ENCODE peak calls at places on chromosomes 4 and X, in five cellular contexts. T is H1, U is neuronal stem cell, G is H9, B is trophoblast cell. J is an unnamed sample.
A peak's percentile ranks its signal among the peaks of the same experiment; 100 is the strongest.

GRCh38 chr4:19614171-19614570 is 637.5 kb upstream of the SLIT2 start:
- DNase-seq in G (no peak), B (no peak), U (no peak), T (no peak), J (no peak)

GRCh38 chr4:14915018-14915417 is 87.3 kb upstream of the CPEB2 start:
- DNase-seq in U (no peak), T (no peak), G (no peak), B (no peak), J (no peak)

GRCh38 chr4:121885115-121885514 is 14.8 kb upstream of the BBS7 start:
- DNase-seq in G (no peak), T (no peak), U (no peak), B (no peak), J (no peak)

GRCh38 chr4:22668702-22669101 is 24.0 kb upstream of the GBA3 start:
- DNase-seq in U (no peak), G (no peak), B (no peak), T (no peak), J (no peak)

GRCh38 chrX:258291-259040 is 22.7 kb upstream of the PLCXD1 start:
- DNase-seq in T (no peak), U (no peak), G (no peak), B (no peak), J (no peak)

GRCh38 chr4:604131-604530 is 21.2 kb upstream of the PDE6B start:
- DNase-seq in U (no peak), B (no peak), G (no peak), T (no peak), J (no peak)

GRCh38 chrX:7372843-7373525 is 225.0 kb upstream of the PUDP start:
- DNase-seq in U (no peak), B (peak; percentile 65), T (no peak), G (no peak), J (peak; percentile 45)

GRCh38 chrX:67619253-67619652 is 75.4 kb downstream of the AR start:
- DNase-seq in T (no peak), U (no peak), B (no peak), G (no peak), J (peak; percentile 76)

GRCh38 chr4:48032721-48033120 is 16.1 kb downstream of the NIPAL1 start:
- DNase-seq in U (no peak), B (no peak), G (no peak), T (no peak), J (peak; percentile 5)

GRCh38 chrX:14039344-14039743 is 9.7 kb upstream of the GEMIN8 start:
- DNase-seq in B (peak; percentile 82), T (no peak), U (peak; percentile 36), G (no peak), J (peak; percentile 29)

GRCh38 chr4:38529189-38530115 is 134.5 kb upstream of the KLF3 start:
- DNase-seq in U (no peak), T (no peak), B (peak; percentile 93), G (no peak), J (no peak)

GRCh38 chr4:44160776-44161377 is 287.7 kb downstream of the KCTD8 start:
- DNase-seq in G (no peak), T (no peak), U (no peak), B (peak; percentile 14), J (no peak)

GRCh38 chr4:41359836-41360213 is 103.1 kb downstream of the UCHL1 start:
- DNase-seq in G (peak; percentile 36), U (no peak), B (no peak), T (no peak), J (no peak)

GRCh38 chrX:133081990-133082389 is 14.9 kb downstream of the USP26 start:
- DNase-seq in B (no peak), G (no peak), T (no peak), U (no peak), J (no peak)

GRCh38 chr4:4914059-4914820 is 54.8 kb downstream of the MSX1 start:
- DNase-seq in B (peak; percentile 14), G (no peak), U (no peak), T (no peak), J (no peak)

GRCh38 chr4:121189811-121190210 is 25.7 kb upstream of the TNIP3 start:
- DNase-seq in U (no peak), T (no peak), G (no peak), B (no peak), J (no peak)

GRCh38 chr4:41509411-41510008 is 28.4 kb upstream of the LIMCH1 start:
- DNase-seq in B (no peak), G (no peak), U (no peak), T (no peak), J (no peak)

GRCh38 chr4:2092653-2093000 is 33.5 kb downstream of the NAT8L start:
- DNase-seq in T (no peak), B (peak; percentile 96), G (no peak), U (no peak), J (no peak)

GRCh38 chr4:115454228-115454627 is 340.8 kb upstream of the NDST4 start:
- DNase-seq in U (no peak), G (no peak), B (no peak), T (no peak), J (peak; percentile 8)

GRCh38 chr4:129581305-129581704 is 485.4 kb downstream of the C4orf33 start:
- DNase-seq in U (no peak), G (no peak), B (no peak), T (no peak), J (no peak)

GRCh38 chr4:182916483-182917181 is 554 bp downstream of the DCTD start:
- DNase-seq in U (peak; percentile 27), G (peak; percentile 45), B (peak; percentile 39), T (peak; percentile 72), J (peak; percentile 71)

GRCh38 chrX:104707572-104707971 is 141.6 kb downstream of the IL1RAPL2 start:
- DNase-seq in B (no peak), T (no peak), G (no peak), U (no peak), J (no peak)

GRCh38 chrX:104712515-104712914 is 146.5 kb downstream of the IL1RAPL2 start:
- DNase-seq in U (no peak), G (no peak), T (no peak), B (no peak), J (peak; percentile 6)

DNA sequence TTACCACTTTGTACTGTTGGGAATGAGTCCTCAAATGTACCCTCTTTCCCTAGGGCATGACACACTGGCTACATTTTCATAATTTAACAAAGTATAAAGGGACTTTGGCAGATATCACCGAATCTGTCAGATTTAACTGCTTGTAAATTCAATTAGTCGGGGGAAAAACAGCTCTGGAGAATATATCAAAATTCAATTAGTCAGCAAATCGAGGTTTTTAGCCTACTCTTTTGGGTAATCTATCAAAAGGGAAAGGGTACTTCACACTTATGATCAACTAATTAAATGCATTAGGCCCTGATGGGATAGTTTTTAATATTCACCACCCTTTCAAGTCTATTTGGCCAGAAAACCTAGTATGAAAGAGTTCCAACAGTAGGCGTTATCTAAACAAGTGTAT is 141.0 kb downstream of the IL1RAPL2 start:
- DNase-seq in U (no peak), G (no peak), B (no peak), T (no peak), J (no peak)
- H2AK5ac ChIP-seq in U (no peak overlapping the region), G (no peak overlapping the region), B (no peak overlapping the region), T (no peak overlapping the region), J (no peak overlapping the region)

GRCh38 chr4:110617095-110617494 is 5.8 kb downstream of the PITX2 start:
- DNase-seq in T (no peak), U (peak; percentile 2), B (no peak), G (no peak), J (peak; percentile 37)
- H2BK12ac ChIP-seq in T (no peak overlapping the region), U (no peak overlapping the region), B (no peak overlapping the region), G (no peak overlapping the region), J (no peak overlapping the region)

DNA sequence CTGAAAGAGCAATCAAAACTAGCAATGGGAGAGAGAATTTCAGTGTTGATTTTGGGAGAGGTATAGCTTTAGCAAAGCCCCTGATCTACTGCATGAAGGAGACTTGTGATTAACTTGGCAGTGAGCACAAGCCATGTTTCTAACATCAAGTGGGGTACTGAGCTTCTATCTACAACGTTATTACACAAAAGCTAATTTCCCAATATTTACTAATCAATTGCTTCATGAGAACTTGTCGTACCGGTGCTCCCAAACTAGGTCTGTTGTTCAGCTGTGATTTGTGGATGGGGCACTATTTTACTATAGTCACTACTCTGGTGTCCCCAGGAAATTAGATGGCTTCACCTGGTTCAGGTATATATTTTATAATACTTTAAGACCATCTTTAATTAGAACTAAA is 16.2 kb downstream of the ANK2 start:
- DNase-seq in T (no peak), B (no peak), G (no peak), U (no peak), J (no peak)
- H4K91ac ChIP-seq in T (peak overlapping the region; percentile 4), B (no peak overlapping the region), G (peak overlapping the region; percentile 5), U (no peak overlapping the region), J (no peak overlapping the region)

DNA sequence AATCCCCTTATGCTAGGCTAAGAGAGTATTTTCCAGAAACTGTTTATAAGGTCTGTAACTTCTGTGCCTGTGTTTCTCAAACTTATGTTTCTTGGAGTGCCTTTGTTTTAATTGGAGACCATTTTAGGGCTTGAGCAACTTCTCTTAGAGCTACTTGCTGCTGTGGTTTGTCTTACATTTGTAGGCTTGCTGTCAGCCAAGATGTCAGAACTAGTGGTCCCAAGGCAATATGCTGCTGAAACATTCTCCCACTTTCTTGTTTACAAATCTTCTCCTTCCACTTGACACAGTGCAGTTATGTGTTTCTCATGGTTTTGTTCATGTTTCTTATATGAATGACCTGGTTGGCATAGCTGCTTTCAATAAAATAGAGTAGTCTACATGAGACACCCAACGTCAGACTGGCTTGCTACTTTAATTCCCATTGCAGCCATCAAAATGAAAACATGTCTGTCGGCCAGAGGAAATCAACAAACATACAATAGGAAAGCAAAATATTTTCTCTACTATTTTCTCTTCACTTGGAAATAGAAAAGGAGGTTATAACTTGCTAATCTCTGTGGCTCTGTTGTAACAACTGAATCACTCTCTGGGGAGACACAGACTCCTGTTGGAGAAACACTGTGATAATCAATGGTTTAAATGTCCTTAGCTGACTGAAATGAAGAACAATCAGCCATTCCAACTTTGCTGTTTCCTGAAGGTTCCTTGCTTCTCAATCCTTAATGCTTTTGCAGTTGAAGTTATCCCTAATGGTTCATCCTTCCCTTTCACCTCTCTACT is 426.4 kb downstream of the PDGFC start:
- DNase-seq in G (no peak), U (no peak), B (no peak), T (no peak), J (peak; percentile 76)
- H2AK5ac ChIP-seq in G (no peak overlapping the region), U (no peak overlapping the region), B (no peak overlapping the region), T (no peak overlapping the region), J (no peak overlapping the region)

GRCh38 chr4:16337936-16338335 is 111.7 kb upstream of the TAPT1 start:
- DNase-seq in U (no peak), T (no peak), G (no peak), B (no peak), J (no peak)
- H2BK12ac ChIP-seq in U (no peak overlapping the region), T (no peak overlapping the region), G (no peak overlapping the region), B (no peak overlapping the region), J (no peak overlapping the region)

DNA sequence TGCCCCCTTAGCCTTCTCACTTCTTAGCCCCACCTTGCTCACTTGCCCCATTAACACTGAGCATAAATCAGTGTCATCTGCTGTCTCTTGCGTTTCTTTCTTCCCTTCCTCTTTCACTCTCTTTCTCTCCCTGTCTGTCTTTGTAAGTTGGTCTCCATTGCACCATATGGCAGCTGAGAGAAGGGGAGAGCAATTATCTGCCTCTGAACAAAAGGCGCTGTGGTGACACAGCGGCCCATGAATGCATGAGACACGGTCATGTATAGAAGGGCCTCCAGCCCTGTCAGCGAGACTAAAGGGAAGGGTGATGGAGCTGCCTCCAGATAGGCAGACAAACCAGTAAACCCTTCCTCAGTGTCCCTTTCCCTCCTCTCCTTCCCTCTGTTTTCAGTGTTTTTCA is 88.8 kb upstream of the PCDH18 start:
- DNase-seq in B (peak; percentile 1), U (peak; percentile 67), G (no peak), T (no peak), J (peak; percentile 53)
- H4K91ac ChIP-seq in B (no peak overlapping the region), U (no peak overlapping the region), G (no peak overlapping the region), T (no peak overlapping the region), J (peak overlapping the region; percentile 29)